ENCODE peak calls at places on chromosomes 1 and 21, in nine cellular contexts. X, E, K, D, O, G, I, U and M are unnamed samples.

GRCh38 chr1:207898260-207898659 is 12.7 kb downstream of the CD34 start:
- DNase-seq in O (no peak), G (no peak), I (no peak), K (no peak), D (no peak), U (no peak), E (no peak), X (no peak), M (no peak)

GRCh38 chr1:159931101-159931816 is 6.0 kb upstream of the TAGLN2 start:
- DNase-seq in E (no peak), K (no peak), X (no peak), D (no peak), U (no peak), O (no peak), G (no peak), I (no peak), M (no peak)

GRCh38 chr21:42574234-42575027 is 60.8 kb downstream of the SLC37A1 start:
- DNase-seq in I (no peak), D (no peak), G (no peak), E (peak; percentile 5), K (peak; percentile 13), O (no peak), U (no peak), X (peak; percentile 14), M (no peak)

GRCh38 chr1:93625582-93626327 is 55.9 kb downstream of the BCAR3 start:
- DNase-seq in O (no peak), D (no peak), G (peak; percentile 97), K (peak; percentile 93), I (no peak), U (no peak), X (no peak), E (no peak), M (no peak)

GRCh38 chr1:201042663-201043461 is 19.3 kb upstream of the KIF21B start:
- DNase-seq in X (peak; percentile 70), O (peak; percentile 78), D (peak; percentile 40), K (peak; percentile 70), E (peak; percentile 80), G (peak; percentile 41), U (no peak), I (peak; percentile 60), M (peak; percentile 43)

GRCh38 chr1:156853761-156854160 is 5.2 kb downstream of the INSRR start:
- DNase-seq in I (no peak), O (no peak), G (no peak), K (no peak), E (no peak), U (no peak), X (no peak), D (no peak), M (no peak)

GRCh38 chr1:1892079-1892762 is 1.3 kb upstream of the GNB1 start:
- DNase-seq in E (peak; percentile 30), K (no peak), U (no peak), O (no peak), X (no peak), D (no peak), G (no peak), I (no peak), M (no peak)

GRCh38 chr1:43234267-43234666 is 35.5 kb upstream of the TMEM125 start:
- DNase-seq in K (no peak), D (no peak), G (no peak), I (no peak), O (no peak), E (no peak), U (no peak), X (no peak), M (no peak)

GRCh38 chr1:6245086-6245868 is 1.3 kb downstream of the HES3 start:
- DNase-seq in O (peak; percentile 78), K (peak; percentile 71), I (peak; percentile 74), U (no peak), G (peak; percentile 51), D (peak; percentile 78), E (peak; percentile 72), X (peak; percentile 89), M (peak; percentile 53)

DNA sequence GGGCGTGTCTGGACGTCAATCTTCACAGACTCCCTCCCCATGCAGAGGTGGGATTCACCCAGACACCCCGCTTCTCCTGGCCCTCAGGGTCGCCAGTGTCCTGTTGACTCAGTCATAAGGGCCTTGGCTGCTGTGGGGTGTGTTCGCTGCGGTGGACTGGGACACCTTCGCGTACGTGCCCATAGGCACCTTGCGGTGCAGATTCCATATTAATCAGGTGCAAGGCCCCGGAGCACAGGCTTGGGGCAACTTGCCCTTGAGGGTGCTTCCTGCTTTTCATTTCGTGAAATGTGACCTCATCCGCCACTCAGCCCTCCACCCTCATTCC is 398 bp upstream of the SLC30A10 start:
- DNase-seq in E (no peak), O (no peak), K (no peak), D (no peak), G (no peak), I (no peak), X (no peak), U (no peak), M (no peak)
- TF ChIP-seq CTCF in E (no peak), O (no peak), K (no peak), D (no peak), G (no peak), I (no peak), X (no peak), U (no peak), M (no peak)

GRCh38 chr1:165828581-165829329 is 1.3 kb downstream of the UCK2 start:
- DNase-seq in I (no peak), K (peak; percentile 90), U (peak; percentile 73), O (peak; percentile 87), G (peak; percentile 86), X (peak; percentile 51), E (peak; percentile 76), D (peak; percentile 25), M (no peak)

GRCh38 chr1:165826565-165826964 is 849 bp upstream of the UCK2 start:
- DNase-seq in X (no peak), D (no peak), G (no peak), K (no peak), U (no peak), E (no peak), O (no peak), I (no peak), M (no peak)

GRCh38 chr1:165829888-165830287 is 2.5 kb downstream of the UCK2 start:
- DNase-seq in X (no peak), O (no peak), U (no peak), K (no peak), G (no peak), E (no peak), D (no peak), I (no peak), M (no peak)

GRCh38 chr1:165827199-165828102 is at the start of gene UCK2:
- DNase-seq in X (peak; percentile 84), I (peak; percentile 16), G (peak; percentile 69), O (peak; percentile 87), K (peak; percentile 76), D (peak; percentile 77), E (peak; percentile 82), U (peak; percentile 80), M (no peak)

DNA sequence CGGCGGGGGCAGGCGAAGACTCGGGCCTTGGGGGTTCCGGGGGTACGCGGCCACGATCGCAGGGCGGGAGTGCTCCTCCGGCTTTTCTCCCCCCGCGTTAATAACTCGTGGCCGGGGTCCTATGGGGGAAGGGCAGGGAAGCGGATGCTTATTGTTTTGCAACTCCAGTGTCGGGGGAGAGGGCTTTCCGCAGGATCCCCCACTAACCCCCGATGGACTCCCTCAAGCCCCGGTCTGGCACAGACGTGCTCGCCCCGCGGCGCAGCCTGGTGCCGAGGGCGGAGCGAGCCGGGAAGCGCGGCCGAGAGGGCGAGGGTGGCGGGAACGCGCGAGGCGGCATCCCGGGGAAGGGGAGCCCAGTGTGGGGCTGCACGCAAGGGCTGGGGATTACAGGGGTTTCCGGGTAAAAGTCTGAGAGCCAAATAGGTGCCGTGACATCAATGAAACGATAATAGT is 717 bp downstream of the UCK2 start:
- DNase-seq in I (peak; percentile 14), G (peak; percentile 10), D (peak; percentile 22), X (peak; percentile 40), U (no peak), O (peak; percentile 60), E (peak; percentile 62), K (peak; percentile 30), M (no peak)
- TF ChIP-seq CTCF in I (no peak), G (no peak), D (no peak), X (no peak), U (no peak), O (no peak), E (no peak), K (no peak), M (no peak)

GRCh38 chr1:108314815-108315214 is 70.9 kb upstream of the NBPF4 start:
- DNase-seq in E (no peak), X (no peak), O (no peak), D (no peak), K (no peak), U (no peak), I (no peak), G (no peak), M (no peak)

GRCh38 chr1:108320851-108321250 is 77.0 kb upstream of the NBPF4 start:
- DNase-seq in U (no peak), K (no peak), E (no peak), I (no peak), O (no peak), D (no peak), X (no peak), G (no peak), M (no peak)

DNA sequence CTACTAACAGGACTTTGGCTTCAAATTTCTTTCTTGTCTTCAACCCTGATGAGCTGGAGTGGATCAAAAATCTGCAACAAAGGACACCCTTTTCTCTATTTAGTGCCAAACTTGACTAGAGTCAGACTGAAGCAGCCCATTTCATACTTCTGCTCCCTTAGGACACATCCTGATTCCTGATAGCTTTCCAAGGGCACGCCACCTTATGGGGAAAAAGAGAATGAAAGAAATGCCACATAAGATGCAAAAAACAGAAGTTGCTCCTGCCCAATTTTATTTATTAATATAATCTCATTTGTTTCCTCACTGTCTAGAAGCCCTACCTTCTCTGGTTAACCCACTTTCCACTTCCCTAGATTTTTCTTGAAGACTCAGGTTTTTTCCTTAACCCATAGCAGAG is 72.7 kb upstream of the NBPF4 start:
- DNase-seq in K (peak; percentile 4), I (no peak), X (no peak), G (no peak), E (no peak), U (no peak), D (no peak), O (peak; percentile 14), M (no peak)
- TF ChIP-seq CTCF in K (peak; percentile 28), I (no peak), X (peak; percentile 22), G (peak; percentile 4), E (peak; percentile 13), U (no peak), D (no peak), O (peak; percentile 24), M (no peak)

GRCh38 chr21:45929477-45929876 is 52.1 kb upstream of the COL6A1 start:
- DNase-seq in K (no peak), U (no peak), E (no peak), O (no peak), I (no peak), G (no peak), D (no peak), X (no peak), M (no peak)

GRCh38 chr21:45927851-45928850 is 53.4 kb upstream of the COL6A1 start:
- DNase-seq in G (no peak), I (no peak), K (no peak), E (no peak), O (no peak), X (no peak), D (no peak), U (no peak), M (no peak)

GRCh38 chr21:45927032-45927431 is 54.5 kb upstream of the COL6A1 start:
- DNase-seq in G (no peak), E (no peak), I (no peak), K (no peak), U (no peak), O (no peak), X (no peak), D (no peak), M (no peak)

GRCh38 chr21:45923146-45923545 is 58.4 kb upstream of the COL6A1 start:
- DNase-seq in D (peak; percentile 74), I (peak; percentile 58), E (peak; percentile 41), G (peak; percentile 46), K (peak; percentile 75), U (peak; percentile 83), O (peak; percentile 58), X (peak; percentile 81), M (no peak)

GRCh38 chr21:45926281-45926680 is 55.3 kb upstream of the COL6A1 start:
- DNase-seq in I (no peak), U (no peak), E (no peak), O (no peak), K (no peak), D (no peak), G (no peak), X (no peak), M (no peak)
- TF ChIP-seq CTCF in I (no peak), U (no peak), E (no peak), O (no peak), K (peak; percentile 13), D (no peak), G (no peak), X (no peak), M (no peak)